ENCODE peak calls at places on chromosomes 6 and 20, in eight cellular contexts. B, C, I, F, P, W, X and V are unnamed samples.

GRCh38 chr6:142187209-142187608 is 40.1 kb downstream of the VTA1 start:
- DNase-seq in B (no peak), C (no peak), I (no peak), F (peak; percentile 13), P (no peak), W (no peak), X (no peak), V (no peak)

GRCh38 chr6:46901747-46902362 is 19.9 kb downstream of the ADGRF5 start:
- DNase-seq in B (no peak), C (no peak), I (no peak), F (no peak), P (no peak), W (no peak), X (no peak), V (no peak)

GRCh38 chr20:49579874-49580817 is 12.2 kb upstream of the PTGIS start:
- DNase-seq in B (no peak), C (no peak), I (peak; percentile 20), F (no peak), P (no peak), W (no peak), X (no peak), V (no peak)

GRCh38 chr6:75941509-75941908 is 131.0 kb downstream of the IMPG1 start:
- DNase-seq in B (no peak), C (no peak), I (no peak), F (no peak), P (no peak), W (no peak), X (no peak), V (no peak)

GRCh38 chr6:88165087-88165876 is 865 bp downstream of the CNR1 start:
- DNase-seq in B (no peak), C (no peak), I (no peak), F (no peak), P (no peak), W (no peak), X (no peak), V (no peak)

GRCh38 chr20:12928755-12929401 is 79.9 kb upstream of the SPTLC3 start:
- DNase-seq in B (no peak), C (no peak), I (no peak), F (no peak), P (no peak), W (no peak), X (no peak), V (no peak)

GRCh38 chr6:142485256-142485655 is 183.4 kb downstream of the ADGRG6 start:
- DNase-seq in B (no peak), C (no peak), I (no peak), F (no peak), P (no peak), W (no peak), X (no peak), V (no peak)

GRCh38 chr6:154882107-154882506 is 113.0 kb upstream of the TIAM2 start:
- DNase-seq in B (no peak), C (no peak), I (no peak), F (no peak), P (peak; percentile 52), W (no peak), X (no peak), V (no peak)

GRCh38 chr6:159110013-159110412 is 59.2 kb upstream of the FNDC1 start:
- DNase-seq in B (peak; percentile 63), C (peak; percentile 31), I (peak; percentile 83), F (peak; percentile 34), P (no peak), W (no peak), X (peak; percentile 57), V (peak; percentile 87)

GRCh38 chr6:101413773-101414172 is 20.3 kb downstream of the GRIK2 start:
- DNase-seq in B (no peak), C (no peak), I (no peak), F (no peak), P (no peak), W (no peak), X (no peak), V (no peak)

GRCh38 chr6:119586250-119586882 is 236.8 kb upstream of the MAN1A1 start:
- DNase-seq in B (no peak), C (no peak), I (no peak), F (no peak), P (no peak), W (no peak), X (no peak), V (no peak)

GRCh38 chr6:152471459-152472070 is 165.6 kb downstream of the SYNE1 start:
- DNase-seq in B (no peak), C (no peak), I (no peak), F (no peak), P (no peak), W (no peak), X (no peak), V (no peak)

GRCh38 chr6:50116797-50117542 is 67.2 kb upstream of the DEFB112 start:
- DNase-seq in B (no peak), C (no peak), I (peak; percentile 57), F (no peak), P (no peak), W (no peak), X (no peak), V (no peak)

GRCh38 chr6:22727709-22728108 is 158.3 kb downstream of the HDGFL1 start:
- DNase-seq in B (no peak), C (no peak), I (no peak), F (no peak), P (no peak), W (no peak), X (no peak), V (no peak)

GRCh38 chr6:7392402-7392801 is 2.8 kb downstream of the RIOK1 start:
- DNase-seq in B (no peak), C (no peak), I (no peak), F (no peak), P (no peak), W (no peak), X (no peak), V (no peak)

GRCh38 chr20:50689864-50690263 is 1.5 kb downstream of the RIPOR3 start:
- DNase-seq in B (no peak), C (peak; percentile 87), I (no peak), F (peak; percentile 44), P (no peak), W (no peak), X (no peak), V (no peak)

GRCh38 chr20:22582386-22582959 is 1.9 kb downstream of the FOXA2 start:
- DNase-seq in B (peak; percentile 45), C (peak; percentile 40), I (peak; percentile 48), F (peak; percentile 49), P (no peak), W (no peak), X (no peak), V (peak; percentile 74)

GRCh38 chr6:129920103-129920798 is 59.1 kb upstream of the TMEM244 start:
- DNase-seq in B (no peak), C (no peak), I (no peak), F (no peak), P (no peak), W (no peak), X (no peak), V (no peak)

GRCh38 chr6:21594427-21595264 is 1.1 kb downstream of the SOX4 start:
- DNase-seq in B (peak; percentile 64), C (peak; percentile 59), I (peak; percentile 33), F (peak; percentile 62), P (peak; percentile 51), W (peak; percentile 9), X (no peak), V (peak; percentile 60)

GRCh38 chr6:14635195-14635594 is 517.6 kb downstream of the CD83 start:
- DNase-seq in B (no peak), C (peak; percentile 36), I (no peak), F (no peak), P (no peak), W (no peak), X (no peak), V (no peak)

GRCh38 chr6:27757307-27757706 is 154.9 kb downstream of the OR2B2 start:
- DNase-seq in B (peak; percentile 68), C (peak; percentile 33), I (peak; percentile 75), F (no peak), P (peak; percentile 30), W (no peak), X (no peak), V (peak; percentile 89)

GRCh38 chr20:46814366-46815232 is 80.0 kb upstream of the EYA2 start:
- DNase-seq in B (peak; percentile 90), C (peak; percentile 33), I (peak; percentile 65), F (no peak), P (peak; percentile 29), W (no peak), X (peak; percentile 62), V (peak; percentile 87)
- H3K4me3 ChIP-seq in B (no peak overlapping the region), C (no peak overlapping the region), I (no peak overlapping the region), F (no peak overlapping the region), P (no peak overlapping the region), W (no peak overlapping the region), X (no peak overlapping the region), V (peak overlapping the region; percentile 64)

GRCh38 chr6:3355358-3356055 is 96.8 kb downstream of the PSMG4 start:
- DNase-seq in B (peak; percentile 48), C (no peak), I (peak; percentile 38), F (no peak), P (no peak), W (peak; percentile 28), X (no peak), V (peak; percentile 68)
- H3K4me1 ChIP-seq in B (peaks cover 54% of the 10 kb centered on the region), C (peaks cover 82% of the 10 kb centered on the region), I (peaks cover 39% of the 10 kb centered on the region), F (peaks cover 52% of the 10 kb centered on the region), P (peaks cover 26% of the 10 kb centered on the region), W (peaks cover 20% of the 10 kb centered on the region), X (peaks cover 34% of the 10 kb centered on the region), V (peaks cover 3% of the 10 kb centered on the region)

DNA sequence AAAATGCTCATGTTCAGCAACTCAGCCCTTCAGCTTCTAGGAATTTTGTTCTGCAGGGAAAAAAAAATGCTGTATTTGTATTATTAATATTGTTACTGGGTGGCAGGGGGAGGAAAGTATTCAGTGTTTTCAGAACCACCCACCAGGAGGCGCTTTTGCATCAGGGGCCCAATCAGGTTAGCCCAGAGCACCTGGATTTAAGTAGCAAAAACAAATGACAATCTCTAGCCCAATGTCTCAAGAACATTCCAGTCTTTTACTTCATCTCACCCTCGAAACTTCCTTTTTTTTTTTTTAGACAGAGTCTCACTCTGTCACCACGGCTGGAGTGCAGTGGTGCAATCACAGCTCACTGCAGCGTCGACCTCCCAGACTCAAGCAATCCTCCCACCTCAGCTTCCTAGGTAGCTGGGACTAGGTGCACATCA is 635 bp upstream of the C20orf203 start:
- DNase-seq in B (peak; percentile 67), C (peak; percentile 56), I (peak; percentile 94), F (peak; percentile 50), P (peak; percentile 18), W (no peak), X (peak; percentile 40), V (peak; percentile 85)
- TF ChIP-seq CTCF in B (peak; percentile 88), C (peak; percentile 57), I (peak; percentile 100), F (peak; percentile 57), P (peak; percentile 59), W (no peak), X (peak; percentile 97), V (peak; percentile 99)

GRCh38 chr6:29750709-29751108 is 27.5 kb downstream of the HLA-F start:
- DNase-seq in B (no peak), C (no peak), I (no peak), F (no peak), P (no peak), W (no peak), X (no peak), V (no peak)

GRCh38 chr6:29751480-29751879 is 28.2 kb downstream of the HLA-F start:
- DNase-seq in B (no peak), C (no peak), I (no peak), F (no peak), P (no peak), W (no peak), X (no peak), V (no peak)

GRCh38 chr6:29748391-29749352 is 25.4 kb downstream of the HLA-F start:
- DNase-seq in B (peak; percentile 95), C (peak; percentile 93), I (peak; percentile 99), F (peak; percentile 92), P (peak; percentile 95), W (peak; percentile 83), X (peak; percentile 69), V (peak; percentile 99)

GRCh38 chr6:29747688-29748250 is 24.5 kb downstream of the HLA-F start:
- DNase-seq in B (no peak), C (no peak), I (peak; percentile 20), F (no peak), P (no peak), W (no peak), X (no peak), V (peak; percentile 43)

GRCh38 chr6:29749668-29750067 is 26.4 kb downstream of the HLA-F start:
- DNase-seq in B (no peak), C (no peak), I (no peak), F (no peak), P (no peak), W (no peak), X (no peak), V (no peak)
- H3K4me3 ChIP-seq in B (peak overlapping the region; percentile 44), C (peak overlapping the region; percentile 70), I (peak overlapping the region; percentile 69), F (no peak overlapping the region), P (no peak overlapping the region), W (peak overlapping the region; percentile 89), X (no peak overlapping the region), V (peak overlapping the region; percentile 76)